ENCODE peak calls at places on chromosomes 5 and 9, in four cellular contexts. One of them, this sample, is unnamed.

GRCh38 chr5:158852622-158853021 is 247.1 kb downstream of the EBF1 start:
- DNase-seq in left ventricle myocardium inferior: no peak
- DNase-seq in stomach: no peak
- DNase-seq in BE2C: no peak
- DNase-seq in this sample: no peak

GRCh38 chr5:57394421-57395210 is 88.0 kb downstream of the ACTBL2 start:
- DNase-seq in stomach: no peak
- DNase-seq in left ventricle myocardium inferior: no peak
- DNase-seq in BE2C: no peak
- DNase-seq in this sample: no peak

GRCh38 chr5:14450055-14450524 is 131.5 kb upstream of the OTULINL start:
- DNase-seq in BE2C: no peak
- DNase-seq in left ventricle myocardium inferior: peak; percentile 69
- DNase-seq in stomach: no peak
- DNase-seq in this sample: no peak

GRCh38 chr5:102627311-102627710 is 127.8 kb upstream of the PAM start:
- DNase-seq in BE2C: no peak
- DNase-seq in left ventricle myocardium inferior: no peak
- DNase-seq in stomach: no peak
- DNase-seq in this sample: no peak

GRCh38 chr5:132363431-132364112 is 5.9 kb upstream of the SLC22A5 start:
- DNase-seq in left ventricle myocardium inferior: no peak
- DNase-seq in stomach: no peak
- DNase-seq in BE2C: peak; percentile 24
- DNase-seq in this sample: peak; percentile 34

GRCh38 chr5:17315710-17316221 is 98.3 kb downstream of the BASP1 start:
- DNase-seq in left ventricle myocardium inferior: no peak
- DNase-seq in BE2C: no peak
- DNase-seq in stomach: no peak
- DNase-seq in this sample: no peak

GRCh38 chr5:179768326-179769085 is 25.3 kb upstream of the LTC4S start:
- DNase-seq in stomach: no peak
- DNase-seq in left ventricle myocardium inferior: no peak
- DNase-seq in BE2C: no peak
- DNase-seq in this sample: no peak

GRCh38 chr9:129283290-129283691 is 105.2 kb upstream of the IER5L start:
- DNase-seq in stomach: no peak
- DNase-seq in BE2C: no peak
- DNase-seq in left ventricle myocardium inferior: no peak
- DNase-seq in this sample: no peak

GRCh38 chr9:78286125-78286524 is 10.8 kb upstream of the PSAT1 start:
- DNase-seq in stomach: no peak
- DNase-seq in BE2C: no peak
- DNase-seq in left ventricle myocardium inferior: no peak
- DNase-seq in this sample: no peak

GRCh38 chr9:110155744-110156143 is 52.2 kb downstream of the C9orf152 start:
- DNase-seq in BE2C: no peak
- DNase-seq in stomach: no peak
- DNase-seq in left ventricle myocardium inferior: no peak
- DNase-seq in this sample: no peak

GRCh38 chr9:78325343-78325742 is 28.4 kb downstream of the PSAT1 start:
- DNase-seq in stomach: no peak
- DNase-seq in BE2C: peak; percentile 96
- DNase-seq in left ventricle myocardium inferior: no peak
- DNase-seq in this sample: peak; percentile 99

GRCh38 chr5:10856646-10857332 is 95.8 kb upstream of the DAP start:
- DNase-seq in stomach: peak; percentile 42
- DNase-seq in BE2C: peak; percentile 62
- DNase-seq in left ventricle myocardium inferior: peak; percentile 38
- DNase-seq in this sample: peak; percentile 29

GRCh38 chr9:4973902-4974301 is 11.2 kb upstream of the JAK2 start:
- DNase-seq in BE2C: no peak
- DNase-seq in stomach: no peak
- DNase-seq in left ventricle myocardium inferior: no peak
- DNase-seq in this sample: no peak

GRCh38 chr5:43553381-43553780 is 3.5 kb downstream of the PAIP1 start:
- DNase-seq in left ventricle myocardium inferior: no peak
- DNase-seq in stomach: no peak
- DNase-seq in BE2C: no peak
- DNase-seq in this sample: no peak
- H3K4me3 ChIP-seq in left ventricle myocardium inferior: no peak overlapping the region
- H3K4me3 ChIP-seq in stomach: no peak overlapping the region
- H3K4me3 ChIP-seq in BE2C: no peak overlapping the region
- H3K4me3 ChIP-seq in this sample: no peak overlapping the region

GRCh38 chr5:61303348-61303747 is 28.7 kb upstream of the ZSWIM6 start:
- DNase-seq in BE2C: no peak
- DNase-seq in stomach: no peak
- DNase-seq in left ventricle myocardium inferior: no peak
- DNase-seq in this sample: no peak
- H3K4me3 ChIP-seq in BE2C: no peak overlapping the region
- H3K4me3 ChIP-seq in stomach: no peak overlapping the region
- H3K4me3 ChIP-seq in left ventricle myocardium inferior: peak overlapping the region; percentile 21
- H3K4me3 ChIP-seq in this sample: no peak overlapping the region

GRCh38 chr9:87040410-87041009 is 93.2 kb upstream of the GAS1 start:
- DNase-seq in stomach: no peak
- DNase-seq in left ventricle myocardium inferior: no peak
- DNase-seq in BE2C: no peak
- DNase-seq in this sample: peak; percentile 13
- H3K4me3 ChIP-seq in stomach: no peak overlapping the region
- H3K4me3 ChIP-seq in left ventricle myocardium inferior: no peak overlapping the region
- H3K4me3 ChIP-seq in BE2C: no peak overlapping the region
- H3K4me3 ChIP-seq in this sample: peak overlapping the region; percentile 58

DNA sequence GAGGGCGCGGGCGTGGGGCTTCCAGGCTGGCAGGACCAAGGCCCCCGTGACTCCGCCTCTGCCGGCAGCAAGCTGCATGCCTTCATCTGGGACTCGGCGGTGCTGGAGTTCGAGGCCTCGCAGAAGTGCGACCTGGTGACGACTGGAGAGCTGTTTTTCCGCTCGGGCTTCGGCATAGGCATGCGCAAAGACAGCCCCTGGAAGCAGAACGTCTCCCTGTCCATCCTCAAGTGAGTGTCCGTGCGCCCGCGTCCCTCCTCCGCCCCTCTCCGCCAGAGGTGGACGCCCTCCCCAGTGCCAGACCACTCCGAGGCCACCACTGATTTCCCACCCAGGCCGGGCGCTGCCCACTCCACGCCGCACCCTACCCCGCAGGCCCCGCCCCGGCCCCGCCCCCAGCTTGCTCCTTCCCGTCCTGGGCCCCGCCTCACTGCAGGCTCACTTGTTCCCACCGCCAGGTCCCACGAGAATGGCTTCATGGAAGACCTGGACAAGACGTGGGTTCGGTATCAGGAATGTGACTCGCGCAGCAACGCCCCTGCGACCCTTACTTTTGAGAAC is 6.7 kb downstream of the LRRC26 start:
- DNase-seq in left ventricle myocardium inferior: no peak
- DNase-seq in stomach: no peak
- DNase-seq in BE2C: no peak
- DNase-seq in this sample: no peak
- H3K4me3 ChIP-seq in left ventricle myocardium inferior: peak overlapping the region; percentile 55
- H3K4me3 ChIP-seq in stomach: peak overlapping the region; percentile 29
- H3K4me3 ChIP-seq in BE2C: no peak overlapping the region
- H3K4me3 ChIP-seq in this sample: no peak overlapping the region

GRCh38 chr5:134113572-134113907 is 941 bp upstream of the TCF7 start:
- DNase-seq in left ventricle myocardium inferior: no peak
- DNase-seq in stomach: no peak
- DNase-seq in BE2C: no peak
- DNase-seq in this sample: no peak
- H3K4me3 ChIP-seq in left ventricle myocardium inferior: peak overlapping the region; percentile 74
- H3K4me3 ChIP-seq in stomach: peak overlapping the region; percentile 52
- H3K4me3 ChIP-seq in BE2C: no peak overlapping the region
- H3K4me3 ChIP-seq in this sample: no peak overlapping the region

GRCh38 chr5:73299665-73300435 is 126.9 kb downstream of the TMEM174 start:
- DNase-seq in left ventricle myocardium inferior: no peak
- DNase-seq in BE2C: no peak
- DNase-seq in stomach: no peak
- DNase-seq in this sample: no peak
- H3K4me3 ChIP-seq in left ventricle myocardium inferior: peak overlapping the region; percentile 38
- H3K4me3 ChIP-seq in BE2C: no peak overlapping the region
- H3K4me3 ChIP-seq in stomach: peak overlapping the region; percentile 10
- H3K4me3 ChIP-seq in this sample: no peak overlapping the region

DNA sequence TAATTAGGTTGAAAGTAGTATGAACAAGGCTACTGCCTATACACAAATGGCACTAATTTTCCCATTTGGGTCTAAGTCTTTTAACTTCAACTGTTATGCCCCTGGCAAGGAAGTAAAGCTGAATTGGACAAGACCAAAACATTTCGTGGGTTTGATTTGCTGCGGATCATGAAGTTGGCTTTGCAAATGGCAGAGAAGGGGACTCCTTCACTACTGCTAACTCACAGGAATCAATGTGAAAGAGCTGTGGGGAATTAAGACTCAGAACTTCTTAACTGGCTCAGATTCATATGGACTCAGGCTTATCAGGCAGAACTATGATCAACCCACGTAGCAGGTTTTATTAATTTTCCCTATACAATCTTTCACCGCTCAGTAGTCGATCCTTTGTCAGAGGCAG is 73.8 kb upstream of the IFNE start:
- DNase-seq in BE2C: no peak
- DNase-seq in stomach: no peak
- DNase-seq in left ventricle myocardium inferior: no peak
- DNase-seq in this sample: no peak
- H3K4me3 ChIP-seq in BE2C: no peak overlapping the region
- H3K4me3 ChIP-seq in stomach: peak overlapping the region; percentile 19
- H3K4me3 ChIP-seq in left ventricle myocardium inferior: no peak overlapping the region
- H3K4me3 ChIP-seq in this sample: no peak overlapping the region

This sample was measured in SJCRH30.